ENCODE peak calls at places on chromosome 12, in four cellular contexts. P is nephron progenitor cell, J is upper lobe of left lung, T is foreskin fibroblast. I is an unnamed sample.

GRCh38 chr12:55707841-55708694 is at the start of gene ITGA7:
- DNase-seq in P (peak; percentile 97), T (peak; percentile 78), J (peak; percentile 81), I (no peak)

GRCh38 chr12:57242691-57243454 is 8.1 kb downstream of the STAC3 start:
- DNase-seq in J (no peak), T (peak; percentile 74), P (peak; percentile 96), I (peak; percentile 42)

GRCh38 chr12:48811454-48812090 is 6.7 kb upstream of the CACNB3 start:
- DNase-seq in T (peak; percentile 46), J (no peak), P (no peak), I (no peak)

GRCh38 chr12:46459111-46459510 is 86.5 kb upstream of the SLC38A2 start:
- DNase-seq in P (no peak), T (peak; percentile 76), J (no peak), I (peak; percentile 65)

GRCh38 chr12:79424109-79424721 is 266.5 kb downstream of the PAWR start:
- DNase-seq in P (no peak), J (no peak), T (peak; percentile 88), I (peak; percentile 99)

GRCh38 chr12:99722690-99723486 is 75.3 kb downstream of the GARIN6 start:
- DNase-seq in J (no peak), P (peak; percentile 1), T (no peak), I (no peak)

GRCh38 chr12:122951406-122951805 is 14.9 kb downstream of the ABCB9 start:
- DNase-seq in P (no peak), J (no peak), T (peak; percentile 74), I (peak; percentile 73)

GRCh38 chr12:22459872-22460490 is 84.4 kb downstream of the C2CD5 start:
- DNase-seq in J (no peak), T (peak; percentile 63), P (peak; percentile 20), I (peak; percentile 59)

GRCh38 chr12:5492562-5492961 is 60.7 kb downstream of the NTF3 start:
- DNase-seq in J (no peak), T (no peak), P (no peak), I (no peak)

GRCh38 chr12:104219361-104219892 is 3.8 kb downstream of the TXNRD1 start:
- DNase-seq in T (peak; percentile 92), P (no peak), J (no peak), I (peak; percentile 95)

GRCh38 chr12:42382013-42382696 is 56.2 kb downstream of the PPHLN1 start:
- DNase-seq in J (no peak), P (no peak), T (peak; percentile 31), I (peak; percentile 59)

GRCh38 chr12:72323881-72324280 is 51.7 kb downstream of the TRHDE start:
- DNase-seq in T (peak; percentile 71), J (no peak), P (no peak), I (no peak)

GRCh38 chr12:52042706-52043385 is 8.4 kb upstream of the NR4A1 start:
- DNase-seq in T (no peak), J (no peak), P (no peak), I (no peak)

GRCh38 chr12:57213068-57213715 is 3.4 kb upstream of the NXPH4 start:
- DNase-seq in J (peak; percentile 91), P (peak; percentile 91), T (peak; percentile 95), I (peak; percentile 64)

GRCh38 chr12:11621797-11622423 is 27.6 kb upstream of the ETV6 start:
- DNase-seq in T (peak; percentile 26), P (no peak), J (no peak), I (no peak)
- TF ChIP-seq CTCF in T (no peak), P (no peak), J (no peak), I (no peak)

DNA sequence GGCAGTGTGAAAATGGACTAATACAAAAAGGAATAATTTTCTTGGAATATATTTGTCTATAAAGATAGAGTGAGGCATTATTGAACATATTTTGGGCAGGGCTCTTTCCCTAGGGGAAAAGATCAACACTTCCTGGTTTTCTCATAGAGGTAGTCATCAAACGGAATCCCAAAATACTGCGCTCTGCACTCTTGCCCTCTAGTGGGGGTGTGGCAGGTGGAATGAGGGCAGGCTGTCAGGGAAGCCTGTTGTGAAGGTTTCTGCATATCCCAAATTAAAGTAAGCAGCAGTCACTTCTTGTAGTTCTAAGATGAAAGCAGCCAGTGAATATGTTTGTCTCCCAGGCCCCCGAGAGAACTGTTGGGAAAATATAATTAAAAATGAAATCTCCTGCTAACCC is 666.8 kb upstream of the TMEM132C start:
- DNase-seq in P (no peak), J (no peak), T (no peak), I (no peak)
- TF ChIP-seq CTCF in P (no peak), J (no peak), T (no peak), I (no peak)

GRCh38 chr12:93100610-93101009 is 171.5 kb upstream of the EEA1 start:
- DNase-seq in T (peak; percentile 72), J (no peak), P (no peak), I (no peak)

GRCh38 chr12:93099777-93100176 is 170.7 kb upstream of the EEA1 start:
- DNase-seq in J (no peak), T (no peak), P (no peak), I (no peak)

GRCh38 chr12:93097417-93097816 is 168.3 kb upstream of the EEA1 start:
- DNase-seq in T (no peak), J (no peak), P (no peak), I (no peak)

GRCh38 chr12:93094988-93095737 is 166.1 kb upstream of the EEA1 start:
- DNase-seq in T (no peak), P (no peak), J (no peak), I (no peak)

GRCh38 chr12:93098077-93098476 is 169.0 kb upstream of the EEA1 start:
- DNase-seq in P (peak; percentile 23), T (peak; percentile 47), J (peak; percentile 66), I (peak; percentile 59)
- TF ChIP-seq CTCF in P (peak; percentile 49), T (peak; percentile 15), J (peak; percentile 55), I (peak; percentile 29)

GRCh38 chr12:7832059-7832696 is 40.5 kb downstream of the SLC2A14 start:
- DNase-seq in J (peak; percentile 68), T (peak; percentile 75), P (peak; percentile 21), I (peak; percentile 33)
- TF ChIP-seq CTCF in J (peak; percentile 45), T (peak; percentile 63), P (peak; percentile 38), I (no peak)

GRCh38 chr12:114625294-114625851 is 58.6 kb downstream of the TBX3 start:
- DNase-seq in P (peak; percentile 83), T (peak; percentile 86), J (peak; percentile 24), I (peak; percentile 17)
- TF ChIP-seq CTCF in P (peak; percentile 85), T (peak; percentile 89), J (peak; percentile 52), I (peak; percentile 63)

GRCh38 chr12:92431146-92431545 is 271.6 kb upstream of the PLEKHG7 start:
- DNase-seq in J (peak; percentile 41), T (no peak), P (no peak), I (no peak)
- TF ChIP-seq CTCF in J (no peak), T (no peak), P (no peak), I (no peak)

GRCh38 chr12:63766498-63766897 is 13.2 kb upstream of the RXYLT1 start:
- DNase-seq in J (no peak), P (no peak), T (peak; percentile 27), I (no peak)
- TF ChIP-seq CTCF in J (no peak), P (no peak), T (no peak), I (no peak)

GRCh38 chr12:3164454-3165310 is 87.5 kb downstream of the TSPAN9 start:
- DNase-seq in T (no peak), J (no peak), P (no peak), I (no peak)
- TF ChIP-seq CTCF in T (no peak), J (no peak), P (no peak), I (no peak)

DNA sequence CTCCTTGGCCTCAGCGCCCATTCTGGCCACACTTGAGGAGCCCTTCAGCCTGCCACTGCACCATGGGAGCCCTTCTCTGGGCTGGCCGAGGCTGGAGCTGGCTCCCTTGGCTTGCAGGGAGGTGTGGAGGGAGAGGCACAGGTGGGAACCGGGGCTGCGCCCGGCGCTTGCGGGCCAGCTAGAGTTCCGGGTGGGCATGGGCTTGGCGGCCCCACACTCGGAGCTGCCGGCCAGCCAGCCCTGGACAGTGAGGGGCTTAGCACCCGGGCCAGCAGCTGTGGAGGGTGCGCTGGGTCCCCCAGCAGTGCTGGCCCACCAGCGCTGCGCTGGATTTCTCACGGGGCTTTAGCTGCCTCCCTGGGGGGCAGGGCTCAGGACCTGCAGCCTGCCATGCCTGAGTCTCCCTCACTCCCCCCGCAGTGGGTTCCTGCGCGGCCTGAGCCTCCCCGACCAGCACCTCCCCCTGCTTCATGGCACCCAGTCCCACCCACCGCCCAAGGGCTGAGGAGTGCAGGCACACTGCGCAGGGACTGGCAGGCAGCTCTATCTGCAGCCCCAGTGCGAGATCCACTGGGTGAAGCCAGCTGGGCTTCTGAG is 28.0 kb downstream of the TMEM117 start:
- DNase-seq in T (no peak), P (no peak), J (no peak), I (no peak)
- TF ChIP-seq CTCF in T (no peak), P (no peak), J (no peak), I (no peak)

I was measured in bronchial epithelial cell.